ENCODE peak calls at places on chromosomes 13 and 19, in four cellular contexts. U is HepG2, D is GM23338, M is K562. R is an unnamed sample.

GRCh38 chr19:2250765-2251576 is 1.8 kb downstream of the AMH start:
- DNase-seq in U (no peak), D (peak), M (no peak), R (no peak)

GRCh38 chr19:3275068-3275582 is 50.7 kb downstream of the CELF5 start:
- DNase-seq in U (peak), D (peak), M (peak), R (no peak)

GRCh38 chr19:13718733-13719132 is 45.6 kb upstream of the MRI1 start:
- DNase-seq in U (no peak), D (peak), M (no peak), R (no peak)

GRCh38 chr19:18385675-18386542 is at the start of gene GDF15:
- DNase-seq in U (peak), D (peak), M (peak), R (no peak)

GRCh38 chr13:47252627-47253026 is 355.8 kb upstream of the HTR2A start:
- DNase-seq in U (no peak), D (no peak), M (no peak), R (no peak)

GRCh38 chr13:21735621-21736401 is 64.9 kb downstream of the FGF9 start:
- DNase-seq in U (no peak), D (peak), M (no peak), R (no peak)

GRCh38 chr13:75079226-75079625 is 402.7 kb downstream of the TBC1D4 start:
- DNase-seq in U (no peak), D (no peak), M (no peak), R (no peak)

GRCh38 chr13:36915106-36915505 is 4.9 kb downstream of the SMAD9 start:
- DNase-seq in U (no peak), D (no peak), M (no peak), R (no peak)

GRCh38 chr19:7942981-7943443 is 454 bp downstream of the TIMM44 start:
- DNase-seq in U (peak), D (no peak), M (no peak), R (no peak)

GRCh38 chr19:33462112-33462726 is 59.4 kb downstream of the PEPD start:
- DNase-seq in U (no peak), D (no peak), M (no peak), R (no peak)

GRCh38 chr19:5537870-5538269 is 29.9 kb downstream of the TINCR start:
- DNase-seq in U (no peak), D (no peak), M (no peak), R (no peak)

GRCh38 chr13:46953331-46953730 is 56.5 kb upstream of the HTR2A start:
- DNase-seq in U (no peak), D (no peak), M (no peak), R (no peak)

GRCh38 chr13:113518080-113518803 is 27.7 kb upstream of the DCUN1D2 start:
- DNase-seq in U (no peak), D (no peak), M (no peak), R (no peak)

GRCh38 chr19:51808333-51808986 is 13.5 kb downstream of the FPR3 start:
- DNase-seq in U (peak), D (no peak), M (no peak), R (no peak)

GRCh38 chr19:10105241-10106099 is 692 bp upstream of the PPAN start:
- DNase-seq in U (no peak), D (no peak), M (peak), R (peak)

GRCh38 chr19:4829001-4829712 is 2.4 kb downstream of the TICAM1 start:
- DNase-seq in U (peak), D (no peak), M (peak), R (no peak)

GRCh38 chr19:48720251-48720612 is 707 bp upstream of the MAMSTR start:
- DNase-seq in U (no peak), D (no peak), M (no peak), R (no peak)
- H2AFZ ChIP-seq in U (no peak), D (no peak), M (peak), R (peak)

GRCh38 chr19:11204943-11205349 is 7.6 kb upstream of the KANK2 start:
- DNase-seq in U (no peak), D (no peak), M (no peak), R (peak)
- TF ChIP-seq JUNB in U (no peak), D (no peak), M (no peak), R (no peak)

GRCh38 chr19:46660008-46660517 is 919 bp downstream of the DACT3 start:
- DNase-seq in U (no peak), D (peak), M (peak), R (no peak)
- H2AFZ ChIP-seq in U (no peak), D (peak), M (peak), R (no peak)

GRCh38 chr19:32166238-32166637 is 179.2 kb upstream of the ZNF507 start:
- DNase-seq in U (no peak), D (no peak), M (no peak), R (no peak)

GRCh38 chr19:32164384-32164992 is 180.9 kb upstream of the ZNF507 start:
- DNase-seq in U (no peak), D (no peak), M (no peak), R (no peak)

GRCh38 chr19:32165750-32166149 is 179.7 kb upstream of the ZNF507 start:
- DNase-seq in U (no peak), D (no peak), M (no peak), R (no peak)

GRCh38 chr19:32168111-32168510 is 177.3 kb upstream of the ZNF507 start:
- DNase-seq in U (no peak), D (no peak), M (no peak), R (no peak)

GRCh38 chr19:32165176-32165575 is 180.2 kb upstream of the ZNF507 start:
- DNase-seq in U (no peak), D (no peak), M (no peak), R (no peak)
- TF ChIP-seq JUNB in U (no peak), D (no peak), M (no peak), R (no peak)